ENCODE peak calls at places on chromosomes 7 and 10, in eight cellular contexts. One of them, this sample, is unnamed.

GRCh38 chr10:49352323-49352722 is 43.6 kb downstream of the DRGX start:
- DNase-seq in cardiac fibroblast: no peak
- DNase-seq in H7: no peak
- DNase-seq in right lobe of liver: no peak
- DNase-seq in tibial artery: no peak
- DNase-seq in astrocyte of the cerebellum: no peak
- DNase-seq in lower lobe of right lung: no peak
- DNase-seq in transverse colon: no peak
- DNase-seq in this sample: no peak

GRCh38 chr10:77865585-77866324 is 60.8 kb downstream of the DLG5 start:
- DNase-seq in lower lobe of right lung: no peak
- DNase-seq in H7: peak; percentile 65
- DNase-seq in cardiac fibroblast: no peak
- DNase-seq in astrocyte of the cerebellum: no peak
- DNase-seq in tibial artery: no peak
- DNase-seq in right lobe of liver: no peak
- DNase-seq in transverse colon: no peak
- DNase-seq in this sample: no peak

GRCh38 chr10:8544057-8544380 is 489.5 kb downstream of the GATA3 start:
- DNase-seq in lower lobe of right lung: no peak
- DNase-seq in astrocyte of the cerebellum: no peak
- DNase-seq in tibial artery: no peak
- DNase-seq in transverse colon: no peak
- DNase-seq in cardiac fibroblast: no peak
- DNase-seq in right lobe of liver: no peak
- DNase-seq in H7: no peak
- DNase-seq in this sample: no peak

GRCh38 chr10:107589081-107589480 is 424.6 kb upstream of the SORCS1 start:
- DNase-seq in cardiac fibroblast: no peak
- DNase-seq in H7: no peak
- DNase-seq in lower lobe of right lung: no peak
- DNase-seq in tibial artery: no peak
- DNase-seq in astrocyte of the cerebellum: no peak
- DNase-seq in transverse colon: no peak
- DNase-seq in right lobe of liver: no peak
- DNase-seq in this sample: no peak

GRCh38 chr7:122166708-122167107 is 22.7 kb upstream of the AASS start:
- DNase-seq in lower lobe of right lung: no peak
- DNase-seq in tibial artery: no peak
- DNase-seq in H7: no peak
- DNase-seq in transverse colon: no peak
- DNase-seq in cardiac fibroblast: peak; percentile 82
- DNase-seq in right lobe of liver: no peak
- DNase-seq in astrocyte of the cerebellum: peak; percentile 36
- DNase-seq in this sample: no peak

GRCh38 chr10:58477122-58477521 is 35.5 kb upstream of the BICC1 start:
- DNase-seq in tibial artery: peak; percentile 29
- DNase-seq in right lobe of liver: no peak
- DNase-seq in H7: peak; percentile 13
- DNase-seq in astrocyte of the cerebellum: peak; percentile 96
- DNase-seq in cardiac fibroblast: peak; percentile 80
- DNase-seq in transverse colon: no peak
- DNase-seq in lower lobe of right lung: no peak
- DNase-seq in this sample: peak; percentile 50

GRCh38 chr7:3805151-3805550 is 504.1 kb downstream of the SDK1 start:
- DNase-seq in H7: no peak
- DNase-seq in lower lobe of right lung: no peak
- DNase-seq in tibial artery: no peak
- DNase-seq in transverse colon: no peak
- DNase-seq in astrocyte of the cerebellum: peak; percentile 15
- DNase-seq in right lobe of liver: no peak
- DNase-seq in cardiac fibroblast: peak; percentile 93
- DNase-seq in this sample: no peak

GRCh38 chr7:45590679-45591057 is 16.5 kb downstream of the ADCY1 start:
- DNase-seq in right lobe of liver: peak; percentile 19
- DNase-seq in transverse colon: no peak
- DNase-seq in astrocyte of the cerebellum: no peak
- DNase-seq in cardiac fibroblast: no peak
- DNase-seq in H7: no peak
- DNase-seq in tibial artery: no peak
- DNase-seq in lower lobe of right lung: no peak
- DNase-seq in this sample: peak; percentile 42

GRCh38 chr10:126250045-126250444 is 138.2 kb downstream of the ADAM12 start:
- DNase-seq in transverse colon: no peak
- DNase-seq in tibial artery: no peak
- DNase-seq in cardiac fibroblast: no peak
- DNase-seq in astrocyte of the cerebellum: no peak
- DNase-seq in lower lobe of right lung: no peak
- DNase-seq in right lobe of liver: no peak
- DNase-seq in H7: no peak
- DNase-seq in this sample: no peak

GRCh38 chr7:115218076-115218475 is 296.2 kb downstream of the MDFIC start:
- DNase-seq in lower lobe of right lung: no peak
- DNase-seq in transverse colon: no peak
- DNase-seq in astrocyte of the cerebellum: no peak
- DNase-seq in cardiac fibroblast: no peak
- DNase-seq in H7: no peak
- DNase-seq in tibial artery: no peak
- DNase-seq in right lobe of liver: no peak
- DNase-seq in this sample: no peak

GRCh38 chr10:14653271-14654161 is 121.2 kb downstream of the FAM107B start:
- DNase-seq in tibial artery: no peak
- DNase-seq in astrocyte of the cerebellum: peak; percentile 59
- DNase-seq in right lobe of liver: no peak
- DNase-seq in H7: peak; percentile 54
- DNase-seq in transverse colon: no peak
- DNase-seq in cardiac fibroblast: peak; percentile 62
- DNase-seq in lower lobe of right lung: no peak
- DNase-seq in this sample: no peak

GRCh38 chr10:89695307-89695706 is 6.1 kb upstream of the KIF20B start:
- DNase-seq in H7: no peak
- DNase-seq in transverse colon: no peak
- DNase-seq in tibial artery: no peak
- DNase-seq in right lobe of liver: no peak
- DNase-seq in cardiac fibroblast: no peak
- DNase-seq in astrocyte of the cerebellum: no peak
- DNase-seq in lower lobe of right lung: no peak
- DNase-seq in this sample: no peak

GRCh38 chr7:55100172-55100961 is 81.5 kb downstream of the EGFR start:
- DNase-seq in astrocyte of the cerebellum: no peak
- DNase-seq in tibial artery: peak; percentile 71
- DNase-seq in H7: no peak
- DNase-seq in right lobe of liver: no peak
- DNase-seq in transverse colon: peak; percentile 59
- DNase-seq in lower lobe of right lung: peak; percentile 87
- DNase-seq in cardiac fibroblast: no peak
- DNase-seq in this sample: peak; percentile 79

GRCh38 chr10:113230018-113230610 is 280.1 kb downstream of the TCF7L2 start:
- DNase-seq in tibial artery: no peak
- DNase-seq in astrocyte of the cerebellum: no peak
- DNase-seq in transverse colon: no peak
- DNase-seq in H7: no peak
- DNase-seq in cardiac fibroblast: no peak
- DNase-seq in lower lobe of right lung: no peak
- DNase-seq in right lobe of liver: no peak
- DNase-seq in this sample: no peak

GRCh38 chr7:101678713-101679112 is 49.6 kb upstream of the MYL10 start:
- DNase-seq in tibial artery: peak; percentile 33
- DNase-seq in lower lobe of right lung: no peak
- DNase-seq in right lobe of liver: no peak
- DNase-seq in cardiac fibroblast: peak; percentile 74
- DNase-seq in astrocyte of the cerebellum: peak; percentile 59
- DNase-seq in transverse colon: no peak
- DNase-seq in H7: peak; percentile 36
- DNase-seq in this sample: no peak

GRCh38 chr7:2288503-2288902 is 25.7 kb downstream of the SNX8 start:
- DNase-seq in tibial artery: no peak
- DNase-seq in right lobe of liver: no peak
- DNase-seq in astrocyte of the cerebellum: no peak
- DNase-seq in transverse colon: no peak
- DNase-seq in cardiac fibroblast: no peak
- DNase-seq in lower lobe of right lung: no peak
- DNase-seq in H7: peak; percentile 17
- DNase-seq in this sample: peak; percentile 22

GRCh38 chr10:133324198-133324792 is 12.4 kb downstream of the CALY start:
- DNase-seq in lower lobe of right lung: peak; percentile 75
- DNase-seq in astrocyte of the cerebellum: no peak
- DNase-seq in transverse colon: peak; percentile 84
- DNase-seq in tibial artery: peak; percentile 18
- DNase-seq in cardiac fibroblast: peak; percentile 27
- DNase-seq in right lobe of liver: peak; percentile 72
- DNase-seq in H7: peak; percentile 94
- DNase-seq in this sample: peak; percentile 92

GRCh38 chr7:81929386-81929785 is 159.5 kb upstream of the HGF start:
- DNase-seq in transverse colon: no peak
- DNase-seq in tibial artery: no peak
- DNase-seq in astrocyte of the cerebellum: no peak
- DNase-seq in cardiac fibroblast: peak; percentile 35
- DNase-seq in lower lobe of right lung: no peak
- DNase-seq in H7: no peak
- DNase-seq in right lobe of liver: no peak
- DNase-seq in this sample: no peak

GRCh38 chr7:46321556-46322205 is 400.6 kb upstream of the IGFBP3 start:
- DNase-seq in lower lobe of right lung: no peak
- DNase-seq in H7: no peak
- DNase-seq in right lobe of liver: no peak
- DNase-seq in transverse colon: no peak
- DNase-seq in cardiac fibroblast: peak; percentile 93
- DNase-seq in tibial artery: no peak
- DNase-seq in astrocyte of the cerebellum: peak; percentile 15
- DNase-seq in this sample: no peak

GRCh38 chr7:157587487-157588270 is 250.9 kb downstream of the DNAJB6 start:
- DNase-seq in right lobe of liver: no peak
- DNase-seq in transverse colon: no peak
- DNase-seq in cardiac fibroblast: no peak
- DNase-seq in H7: no peak
- DNase-seq in tibial artery: no peak
- DNase-seq in lower lobe of right lung: no peak
- DNase-seq in astrocyte of the cerebellum: no peak
- DNase-seq in this sample: peak; percentile 29

GRCh38 chr7:39709768-39710291 is 86.5 kb downstream of the RALA start:
- DNase-seq in H7: no peak
- DNase-seq in cardiac fibroblast: peak; percentile 81
- DNase-seq in tibial artery: no peak
- DNase-seq in lower lobe of right lung: no peak
- DNase-seq in transverse colon: no peak
- DNase-seq in astrocyte of the cerebellum: peak; percentile 11
- DNase-seq in right lobe of liver: no peak
- DNase-seq in this sample: no peak

DNA sequence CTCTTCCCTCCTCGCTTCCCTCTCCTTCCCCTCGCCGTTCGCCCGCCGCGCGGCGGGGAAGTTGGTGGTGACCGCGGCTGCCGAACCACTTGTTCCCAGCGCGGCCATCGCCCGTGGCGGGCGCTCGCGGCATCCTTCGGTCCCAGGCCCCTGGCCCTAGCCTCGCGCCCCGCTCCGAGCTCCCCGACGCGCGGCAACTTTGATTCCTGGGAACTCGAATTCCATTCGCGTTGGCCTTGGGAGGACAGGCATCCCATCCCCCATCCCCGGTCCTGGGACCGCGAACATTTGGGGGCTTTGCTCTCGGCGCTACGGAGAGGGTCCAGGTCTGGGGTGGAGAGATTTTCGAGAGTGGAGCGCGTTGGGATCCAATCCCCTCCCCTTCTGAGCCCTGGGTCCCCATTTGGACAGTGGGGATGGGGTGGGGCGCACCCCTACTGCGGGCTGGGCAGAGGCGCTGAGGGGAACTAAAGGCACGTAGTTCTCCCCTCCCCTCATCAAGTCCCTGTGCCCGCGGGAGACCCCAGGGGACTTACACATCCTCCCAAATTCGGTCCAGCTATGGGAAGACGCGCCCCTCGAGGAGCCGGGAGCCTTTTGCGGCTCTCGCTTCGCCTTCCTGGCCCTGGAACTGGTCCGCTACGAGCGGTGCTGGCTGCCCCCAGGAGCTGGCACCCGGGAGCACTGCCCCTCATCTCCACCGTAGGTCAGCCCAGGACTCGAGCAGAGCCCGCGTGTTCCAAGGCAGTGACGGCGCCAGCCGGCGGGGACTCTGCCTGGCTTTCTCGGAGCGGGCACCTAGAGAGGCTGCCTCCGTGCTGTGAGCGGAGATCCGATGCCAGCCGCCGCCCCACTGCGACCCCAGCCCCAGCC is 856 bp downstream of the CDH23 start:
- DNase-seq in H7: peak; percentile 86
- DNase-seq in right lobe of liver: peak; percentile 51
- DNase-seq in transverse colon: no peak
- DNase-seq in tibial artery: no peak
- DNase-seq in astrocyte of the cerebellum: no peak
- DNase-seq in cardiac fibroblast: no peak
- DNase-seq in lower lobe of right lung: no peak
- DNase-seq in this sample: no peak
- H3K4me3 ChIP-seq in H7: peak overlapping the region; percentile 59
- H3K4me3 ChIP-seq in right lobe of liver: peak overlapping the region; percentile 37
- H3K4me3 ChIP-seq in transverse colon: peak overlapping the region; percentile 26
- H3K4me3 ChIP-seq in tibial artery: peak overlapping the region; percentile 56
- H3K4me3 ChIP-seq in astrocyte of the cerebellum: peak overlapping the region; percentile 18
- H3K4me3 ChIP-seq in cardiac fibroblast: no peak overlapping the region
- H3K4me3 ChIP-seq in lower lobe of right lung: peak overlapping the region; percentile 55
- H3K4me3 ChIP-seq in this sample: no peak overlapping the region

GRCh38 chr10:121188005-121188404 is 336.8 kb downstream of the WDR11 start:
- DNase-seq in lower lobe of right lung: no peak
- DNase-seq in transverse colon: peak; percentile 28
- DNase-seq in right lobe of liver: no peak
- DNase-seq in cardiac fibroblast: no peak
- DNase-seq in tibial artery: peak; percentile 39
- DNase-seq in astrocyte of the cerebellum: no peak
- DNase-seq in H7: no peak
- DNase-seq in this sample: no peak
- H3K4me3 ChIP-seq in lower lobe of right lung: no peak overlapping the region
- H3K4me3 ChIP-seq in transverse colon: no peak overlapping the region
- H3K4me3 ChIP-seq in right lobe of liver: no peak overlapping the region
- H3K4me3 ChIP-seq in cardiac fibroblast: no peak overlapping the region
- H3K4me3 ChIP-seq in tibial artery: no peak overlapping the region
- H3K4me3 ChIP-seq in astrocyte of the cerebellum: no peak overlapping the region
- H3K4me3 ChIP-seq in H7: no peak overlapping the region
- H3K4me3 ChIP-seq in this sample: no peak overlapping the region

GRCh38 chr7:147607151-147607800 is 983.3 kb upstream of the C7orf33 start:
- DNase-seq in astrocyte of the cerebellum: no peak
- DNase-seq in tibial artery: no peak
- DNase-seq in H7: peak; percentile 34
- DNase-seq in cardiac fibroblast: no peak
- DNase-seq in lower lobe of right lung: no peak
- DNase-seq in transverse colon: no peak
- DNase-seq in right lobe of liver: no peak
- DNase-seq in this sample: no peak
- H3K4me3 ChIP-seq in astrocyte of the cerebellum: no peak overlapping the region
- H3K4me3 ChIP-seq in tibial artery: no peak overlapping the region
- H3K4me3 ChIP-seq in H7: no peak overlapping the region
- H3K4me3 ChIP-seq in cardiac fibroblast: no peak overlapping the region
- H3K4me3 ChIP-seq in lower lobe of right lung: no peak overlapping the region
- H3K4me3 ChIP-seq in transverse colon: no peak overlapping the region
- H3K4me3 ChIP-seq in right lobe of liver: no peak overlapping the region
- H3K4me3 ChIP-seq in this sample: no peak overlapping the region

DNA sequence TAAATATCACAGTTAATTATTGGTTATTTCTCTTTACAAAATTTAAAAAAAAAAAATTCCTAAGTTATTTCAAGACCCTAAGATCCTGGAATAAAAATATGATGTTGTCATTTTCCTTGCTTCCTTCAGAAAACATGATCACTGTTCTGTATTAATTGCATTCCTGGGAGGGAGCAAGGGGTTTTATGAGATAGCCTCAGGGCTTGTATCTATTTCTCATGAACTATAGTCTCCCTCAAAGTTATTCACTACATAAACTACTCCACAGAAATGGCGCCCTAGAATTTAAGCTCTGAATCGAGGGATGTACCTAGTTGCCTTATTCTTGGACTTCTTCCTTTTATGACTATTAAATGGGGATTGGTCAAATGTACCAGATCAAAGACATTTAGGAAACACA is 170.3 kb downstream of the CHRM2 start:
- DNase-seq in H7: no peak
- DNase-seq in cardiac fibroblast: no peak
- DNase-seq in tibial artery: no peak
- DNase-seq in lower lobe of right lung: no peak
- DNase-seq in right lobe of liver: no peak
- DNase-seq in transverse colon: no peak
- DNase-seq in astrocyte of the cerebellum: no peak
- DNase-seq in this sample: no peak
- H3K4me3 ChIP-seq in H7: no peak overlapping the region
- H3K4me3 ChIP-seq in cardiac fibroblast: no peak overlapping the region
- H3K4me3 ChIP-seq in tibial artery: no peak overlapping the region
- H3K4me3 ChIP-seq in lower lobe of right lung: no peak overlapping the region
- H3K4me3 ChIP-seq in right lobe of liver: no peak overlapping the region
- H3K4me3 ChIP-seq in transverse colon: no peak overlapping the region
- H3K4me3 ChIP-seq in astrocyte of the cerebellum: no peak overlapping the region
- H3K4me3 ChIP-seq in this sample: no peak overlapping the region

This sample was measured in kidney.